ENCODE peak calls at places on chromosomes 16 and 17, in four cellular contexts. D is K562, Z is SK-N-SH, F is HepG2. N is an unnamed sample.

GRCh38 chr17:66171172-66171571 is 20.8 kb downstream of the CEP112 start:
- DNase-seq in Z (no peak), D (no peak), F (no peak), N (no peak)

GRCh38 chr16:19833176-19833575 is 51.5 kb downstream of the GPRC5B start:
- DNase-seq in Z (no peak), D (no peak), F (no peak), N (no peak)

GRCh38 chr17:41773731-41774193 is 12.7 kb downstream of the JUP start:
- DNase-seq in D (no peak), Z (no peak), F (no peak), N (no peak)

GRCh38 chr16:27154573-27155521 is 48.5 kb upstream of the KDM8 start:
- DNase-seq in D (peak), F (peak), Z (peak), N (peak)

GRCh38 chr16:73280366-73280765 is 232.4 kb upstream of the ZFHX3 start:
- DNase-seq in D (no peak), F (no peak), Z (no peak), N (no peak)

GRCh38 chr17:40224707-40225092 is 5.6 kb downstream of the WIPF2 start:
- DNase-seq in Z (no peak), F (no peak), D (peak), N (no peak)

GRCh38 chr16:87435399-87436224 is 43.5 kb downstream of the MAP1LC3B start:
- DNase-seq in F (no peak), D (no peak), Z (peak), N (no peak)

GRCh38 chr16:4701791-4702465 is 8.6 kb downstream of the NUDT16L1 start:
- DNase-seq in Z (no peak), D (no peak), F (no peak), N (no peak)

GRCh38 chr17:3879181-3879580 is 13.7 kb downstream of the CAMKK1 start:
- DNase-seq in Z (peak), F (no peak), D (no peak), N (no peak)

GRCh38 chr16:71214771-71215381 is 15.6 kb downstream of the HYDIN start:
- DNase-seq in Z (no peak), F (peak), D (peak), N (no peak)

GRCh38 chr17:66518677-66519076 is 216.3 kb downstream of the PRKCA start:
- DNase-seq in D (no peak), Z (peak), F (no peak), N (no peak)

GRCh38 chr17:78557598-78558039 is 19.6 kb downstream of the DNAH17 start:
- DNase-seq in F (no peak), D (no peak), Z (peak), N (no peak)

GRCh38 chr16:1107141-1107540 is 11.1 kb upstream of the C1QTNF8 start:
- DNase-seq in Z (no peak), F (no peak), D (no peak), N (no peak)

GRCh38 chr16:1107731-1108130 is 11.7 kb upstream of the C1QTNF8 start:
- DNase-seq in F (no peak), D (no peak), Z (no peak), N (no peak)

GRCh38 chr16:1103649-1104005 is 7.6 kb upstream of the C1QTNF8 start:
- DNase-seq in D (no peak), F (no peak), Z (no peak), N (no peak)

GRCh38 chr16:1106659-1107058 is 10.6 kb upstream of the C1QTNF8 start:
- DNase-seq in F (no peak), D (no peak), Z (no peak), N (no peak)

DNA sequence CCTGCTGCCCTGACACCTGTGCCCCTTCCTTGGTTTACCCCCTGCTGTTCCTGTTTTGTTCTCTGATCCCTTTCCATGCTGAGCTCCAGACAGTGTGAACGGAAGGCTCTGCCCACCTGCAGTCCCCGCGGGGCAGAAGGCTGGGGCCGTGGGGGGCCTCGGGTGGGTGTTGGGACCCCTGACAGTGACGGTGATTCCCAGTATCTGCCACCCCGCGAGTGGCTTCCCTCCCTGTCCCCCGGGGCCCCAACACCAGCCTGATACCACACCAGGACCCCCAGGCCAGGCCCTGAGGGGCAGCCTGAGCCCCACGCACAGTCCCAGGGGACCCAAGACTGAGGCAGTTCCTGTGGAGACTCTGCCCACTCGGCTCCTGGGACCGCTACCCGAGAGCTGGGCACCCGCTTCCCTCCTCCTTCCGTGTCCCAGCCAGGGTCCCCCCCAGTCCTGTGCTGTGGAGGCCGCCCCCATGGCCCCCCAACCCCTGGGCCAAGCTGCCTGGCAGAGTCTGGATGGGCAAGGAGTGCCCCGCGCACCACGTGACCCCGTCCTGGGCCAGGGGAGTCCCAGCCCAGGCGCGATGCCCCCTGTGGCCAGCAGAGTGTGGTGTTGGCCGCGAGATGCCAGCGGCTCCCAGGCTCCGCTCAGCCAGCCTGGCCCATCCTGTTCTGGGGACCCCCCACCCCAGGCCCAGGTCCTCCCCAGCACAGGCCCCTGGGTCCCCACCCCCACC is 10.0 kb upstream of the C1QTNF8 start:
- DNase-seq in F (peak), D (peak), Z (peak), N (peak)
- TF ChIP-seq FOXJ3 in F (no peak), D (no peak), Z (no peak), N (no peak)

GRCh38 chr17:50051082-50051576 is 4.8 kb upstream of the ITGA3 start:
- DNase-seq in Z (no peak), F (no peak), D (peak), N (no peak)
- TF ChIP-seq FOXJ3 in Z (no peak), F (no peak), D (no peak), N (no peak)

DNA sequence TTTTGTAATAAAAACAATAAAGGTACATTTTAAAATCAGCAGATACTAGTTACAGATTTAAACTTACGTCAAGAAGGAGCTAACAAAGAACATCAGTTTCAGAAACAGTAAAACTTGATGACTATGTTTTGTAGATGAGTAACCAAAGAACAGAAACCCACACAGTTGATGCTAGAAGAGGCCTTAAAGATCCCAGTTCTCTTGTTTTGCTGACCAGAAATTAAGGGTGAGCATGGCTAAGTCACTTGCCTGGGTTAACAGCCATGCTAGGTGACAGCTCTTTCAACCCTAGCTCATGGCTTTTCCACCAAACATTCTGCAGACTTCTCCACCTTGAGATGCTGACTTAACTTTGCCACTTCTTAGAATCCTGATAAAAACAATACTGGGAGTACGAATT is 26.4 kb downstream of the STX8 start:
- DNase-seq in Z (no peak), F (no peak), D (no peak), N (no peak)
- TF ChIP-seq FOXJ3 in Z (no peak), F (no peak), D (no peak), N (no peak)

DNA sequence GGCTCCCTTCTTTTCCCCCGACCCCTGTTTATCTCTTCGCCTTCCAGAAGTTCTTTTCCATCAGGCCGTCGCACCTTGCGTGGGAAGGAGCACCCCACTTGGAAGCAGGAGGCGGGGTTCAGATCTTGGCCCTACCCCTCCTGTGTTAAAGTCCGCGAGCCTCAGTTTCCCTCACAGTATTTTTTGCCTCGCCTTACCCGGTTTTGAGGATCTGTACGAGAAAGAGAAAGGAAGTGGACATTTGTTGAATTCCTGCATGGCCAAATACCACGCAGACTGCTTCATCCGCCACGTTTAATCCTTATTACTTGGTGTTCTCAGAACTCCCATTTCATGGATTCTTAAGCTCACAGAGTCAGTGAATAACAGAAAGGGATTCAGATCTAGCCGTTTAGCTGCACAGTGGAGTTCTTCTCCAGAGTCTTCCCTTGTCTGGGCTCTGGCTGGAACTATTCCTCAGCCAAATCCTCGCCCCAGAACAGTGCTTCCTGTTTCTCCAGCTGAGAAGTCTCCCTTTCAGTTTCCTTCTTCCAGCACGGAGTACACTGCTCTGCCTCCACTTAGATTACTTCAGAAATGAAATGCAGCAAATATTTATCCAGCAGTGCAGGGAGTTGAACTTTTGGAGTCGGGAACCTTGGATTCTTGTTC is 590 bp downstream of the TMEM219 start:
- DNase-seq in D (peak), F (peak), Z (no peak), N (no peak)
- TF ChIP-seq FOXJ3 in D (no peak), F (no peak), Z (no peak), N (no peak)

GRCh38 chr17:48469227-48469626 is 39.2 kb upstream of the SKAP1 start:
- DNase-seq in Z (no peak), F (no peak), D (no peak), N (no peak)

GRCh38 chr17:48465884-48466283 is 35.9 kb upstream of the SKAP1 start:
- DNase-seq in D (no peak), F (no peak), Z (no peak), N (no peak)

GRCh38 chr17:48470388-48471034 is 40.5 kb upstream of the SKAP1 start:
- DNase-seq in Z (no peak), F (no peak), D (no peak), N (no peak)

GRCh38 chr17:48471807-48472484 is 41.9 kb upstream of the SKAP1 start:
- DNase-seq in Z (no peak), F (no peak), D (no peak), N (no peak)

GRCh38 chr17:48468299-48468698 is 38.3 kb upstream of the SKAP1 start:
- DNase-seq in D (no peak), F (no peak), Z (no peak), N (no peak)
- TF ChIP-seq FOXJ3 in D (no peak), F (no peak), Z (no peak), N (no peak)

GRCh38 chr17:21275047-21275578 is 9.4 kb upstream of the MAP2K3 start:
- DNase-seq in D (peak), Z (peak), F (no peak), N (no peak)
- TF ChIP-seq FOXJ3 in D (no peak), Z (no peak), F (no peak), N (no peak)

GRCh38 chr16:15775663-15776304 is 81.0 kb downstream of the MYH11 start:
- DNase-seq in D (no peak), F (no peak), Z (no peak), N (no peak)

GRCh38 chr16:15776572-15776971 is 80.3 kb downstream of the MYH11 start:
- DNase-seq in F (no peak), Z (no peak), D (no peak), N (no peak)

GRCh38 chr16:15778999-15779614 is 77.7 kb downstream of the MYH11 start:
- DNase-seq in F (peak), Z (no peak), D (no peak), N (no peak)

GRCh38 chr16:15778204-15778743 is 78.6 kb downstream of the MYH11 start:
- DNase-seq in Z (no peak), F (no peak), D (no peak), N (no peak)

DNA sequence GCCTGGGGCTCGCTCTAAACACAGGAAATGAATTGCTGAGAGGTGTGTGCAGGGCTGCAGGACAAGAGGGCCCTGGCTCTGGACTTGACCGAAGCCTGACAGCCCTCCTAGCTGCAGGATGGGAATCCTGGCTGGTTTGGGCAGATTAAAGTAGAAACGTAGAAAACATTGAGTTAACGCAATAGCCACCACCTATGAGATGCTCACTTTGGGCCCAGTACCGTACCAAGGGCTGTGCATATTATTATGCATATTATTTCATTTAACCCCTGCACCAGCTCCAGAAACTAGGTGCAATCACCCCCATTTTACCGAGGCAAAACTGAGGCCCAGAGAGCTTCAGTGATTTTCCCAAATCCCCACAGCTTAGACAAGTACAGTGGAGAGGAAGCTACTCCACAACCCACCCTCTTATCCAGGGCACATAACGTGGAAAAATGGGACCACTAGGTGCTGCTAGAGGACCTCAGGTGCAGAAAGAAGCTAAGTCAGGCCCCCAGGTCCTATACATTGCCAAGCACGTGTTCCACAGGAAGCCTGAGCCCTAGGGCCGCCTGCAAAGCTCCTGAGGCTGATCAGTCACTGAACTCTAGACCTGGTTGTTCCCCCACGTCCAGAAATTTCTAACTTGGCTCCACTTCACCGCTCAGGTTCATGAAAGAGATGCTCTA is 79.2 kb downstream of the MYH11 start:
- DNase-seq in D (peak), Z (peak), F (peak), N (peak)
- TF ChIP-seq FOXJ3 in D (no peak), Z (no peak), F (no peak), N (no peak)

GRCh38 chr16:82881517-82881916 is 254.7 kb downstream of the CDH13 start:
- DNase-seq in F (no peak), D (no peak), Z (no peak), N (no peak)

GRCh38 chr16:82880361-82880760 is 253.6 kb downstream of the CDH13 start:
- DNase-seq in D (no peak), Z (no peak), F (no peak), N (no peak)

GRCh38 chr16:82876951-82877350 is 250.2 kb downstream of the CDH13 start:
- DNase-seq in D (no peak), Z (no peak), F (no peak), N (no peak)

GRCh38 chr16:82882249-82882648 is 255.5 kb downstream of the CDH13 start:
- DNase-seq in D (no peak), F (no peak), Z (no peak), N (no peak)

DNA sequence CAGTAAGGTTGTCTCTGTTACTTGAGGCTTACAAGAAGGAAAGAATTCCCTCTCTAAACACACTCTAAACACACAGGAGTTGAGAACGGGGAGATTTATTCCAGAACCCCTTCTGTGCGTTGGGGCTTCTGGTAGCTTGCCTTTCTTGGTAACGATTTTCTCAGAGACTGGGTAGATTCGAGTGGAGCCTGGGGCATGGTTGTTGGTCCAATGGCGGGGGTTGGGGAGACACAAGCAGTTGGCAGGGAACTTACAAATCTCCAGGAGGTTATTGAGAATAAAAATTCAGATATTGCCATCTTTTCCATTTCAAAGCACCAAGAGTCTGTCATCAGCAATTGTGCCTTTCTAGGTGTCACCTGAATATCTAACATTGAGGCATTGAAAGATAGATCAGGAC is 251.7 kb downstream of the CDH13 start:
- DNase-seq in F (no peak), Z (no peak), D (no peak), N (no peak)
- TF ChIP-seq FOXJ3 in F (no peak), Z (no peak), D (no peak), N (no peak)

GRCh38 chr17:5513610-5514009 is 27.2 kb downstream of the MIS12 start:
- DNase-seq in Z (no peak), D (no peak), F (no peak), N (no peak)
- TF ChIP-seq FOXJ3 in Z (no peak), D (no peak), F (no peak), N (no peak)

GRCh38 chr17:17415006-17415405 is 61.8 kb upstream of the MED9 start:
- DNase-seq in Z (no peak), D (no peak), F (no peak), N (no peak)

GRCh38 chr17:17412331-17412730 is 64.5 kb upstream of the MED9 start:
- DNase-seq in D (no peak), F (no peak), Z (no peak), N (no peak)

GRCh38 chr17:17414316-17414937 is 62.4 kb upstream of the MED9 start:
- DNase-seq in Z (no peak), F (no peak), D (no peak), N (no peak)

GRCh38 chr17:17413215-17413792 is 63.5 kb upstream of the MED9 start:
- DNase-seq in Z (no peak), D (no peak), F (peak), N (no peak)

DNA sequence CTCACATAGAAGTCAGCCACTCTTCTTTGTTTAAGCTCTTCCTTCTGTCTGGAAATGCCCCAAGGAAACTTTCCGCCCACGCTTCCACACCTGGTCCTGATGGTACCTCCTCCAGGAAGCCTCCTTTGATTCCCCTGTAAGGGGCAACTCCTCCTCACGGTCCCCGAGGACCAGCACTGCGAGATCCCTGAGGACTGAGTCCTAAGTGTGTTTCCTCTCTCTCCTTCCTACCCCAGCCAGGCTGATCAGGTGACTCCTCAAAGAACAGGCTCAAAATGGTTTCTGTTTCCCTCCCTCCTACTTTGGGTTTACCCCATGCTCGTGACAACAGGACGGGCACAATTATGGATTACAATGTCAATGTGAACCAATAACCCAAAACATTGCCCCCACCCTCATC is 63.0 kb upstream of the MED9 start:
- DNase-seq in D (no peak), F (no peak), Z (no peak), N (no peak)
- TF ChIP-seq FOXJ3 in D (no peak), F (no peak), Z (no peak), N (no peak)